ENCODE peak calls at places on chromosomes 2 and 18, in four cellular contexts. One of them, this sample, is unnamed.

GRCh38 chr2:118614856-118615255 is 232.6 kb downstream of the EN1 start:
- DNase-seq in upper lobe of left lung: no peak
- DNase-seq in thyroid gland: no peak
- DNase-seq in brain microvascular endothelial cell: peak
- DNase-seq in this sample: peak

GRCh38 chr2:191754103-191754502 is 76.2 kb downstream of the NABP1 start:
- DNase-seq in thyroid gland: no peak
- DNase-seq in brain microvascular endothelial cell: no peak
- DNase-seq in upper lobe of left lung: no peak
- DNase-seq in this sample: no peak

GRCh38 chr2:134194519-134194918 is 59.4 kb upstream of the MGAT5 start:
- DNase-seq in thyroid gland: no peak
- DNase-seq in brain microvascular endothelial cell: no peak
- DNase-seq in upper lobe of left lung: no peak
- DNase-seq in this sample: no peak

GRCh38 chr2:201149064-201149820 is 33.3 kb downstream of the CFLAR start:
- DNase-seq in upper lobe of left lung: no peak
- DNase-seq in brain microvascular endothelial cell: peak
- DNase-seq in thyroid gland: no peak
- DNase-seq in this sample: peak

GRCh38 chr2:136932700-136933099 is 167.4 kb downstream of the THSD7B start:
- DNase-seq in upper lobe of left lung: no peak
- DNase-seq in thyroid gland: no peak
- DNase-seq in brain microvascular endothelial cell: peak
- DNase-seq in this sample: peak

GRCh38 chr2:78999410-78999809 is 26.1 kb upstream of the REG3G start:
- DNase-seq in thyroid gland: no peak
- DNase-seq in upper lobe of left lung: no peak
- DNase-seq in brain microvascular endothelial cell: no peak
- DNase-seq in this sample: peak

GRCh38 chr2:41914936-41915335 is 132.9 kb upstream of the PKDCC start:
- DNase-seq in thyroid gland: no peak
- DNase-seq in brain microvascular endothelial cell: no peak
- DNase-seq in upper lobe of left lung: no peak
- DNase-seq in this sample: peak

GRCh38 chr18:11487390-11487789 is 122.0 kb upstream of the SLC35G4 start:
- DNase-seq in brain microvascular endothelial cell: no peak
- DNase-seq in upper lobe of left lung: no peak
- DNase-seq in thyroid gland: no peak
- DNase-seq in this sample: no peak

GRCh38 chr2:20444113-20444992 is 2.5 kb upstream of the RHOB start:
- DNase-seq in brain microvascular endothelial cell: peak
- DNase-seq in thyroid gland: peak
- DNase-seq in upper lobe of left lung: peak
- DNase-seq in this sample: peak

GRCh38 chr2:105885456-105885855 is 140.7 kb downstream of the NCK2 start:
- DNase-seq in thyroid gland: no peak
- DNase-seq in upper lobe of left lung: no peak
- DNase-seq in brain microvascular endothelial cell: no peak
- DNase-seq in this sample: no peak

GRCh38 chr2:134131681-134132486 is 122.0 kb upstream of the MGAT5 start:
- DNase-seq in brain microvascular endothelial cell: no peak
- DNase-seq in thyroid gland: no peak
- DNase-seq in upper lobe of left lung: no peak
- DNase-seq in this sample: no peak

GRCh38 chr2:67825476-67825875 is 237.3 kb downstream of the C1D start:
- DNase-seq in thyroid gland: no peak
- DNase-seq in brain microvascular endothelial cell: no peak
- DNase-seq in upper lobe of left lung: no peak
- DNase-seq in this sample: peak

GRCh38 chr2:15127876-15128275 is 433.3 kb downstream of the NBAS start:
- DNase-seq in brain microvascular endothelial cell: no peak
- DNase-seq in thyroid gland: no peak
- DNase-seq in upper lobe of left lung: no peak
- DNase-seq in this sample: no peak

GRCh38 chr18:45449761-45450227 is 165.5 kb upstream of the SLC14A2 start:
- DNase-seq in thyroid gland: peak
- DNase-seq in brain microvascular endothelial cell: peak
- DNase-seq in upper lobe of left lung: peak
- DNase-seq in this sample: peak

GRCh38 chr2:71596011-71596410 is 142.7 kb downstream of the DYSF start:
- DNase-seq in upper lobe of left lung: no peak
- DNase-seq in brain microvascular endothelial cell: no peak
- DNase-seq in thyroid gland: peak
- DNase-seq in this sample: no peak

GRCh38 chr2:203327582-203327917 is 644 bp upstream of the ABI2 start:
- DNase-seq in thyroid gland: no peak
- DNase-seq in upper lobe of left lung: no peak
- DNase-seq in brain microvascular endothelial cell: peak
- DNase-seq in this sample: no peak

GRCh38 chr18:77634495-77634894 is 384.8 kb downstream of the GALR1 start:
- DNase-seq in upper lobe of left lung: no peak
- DNase-seq in brain microvascular endothelial cell: no peak
- DNase-seq in thyroid gland: no peak
- DNase-seq in this sample: no peak

GRCh38 chr2:227376911-227377396 is 2.2 kb downstream of the TM4SF20 start:
- DNase-seq in thyroid gland: no peak
- DNase-seq in brain microvascular endothelial cell: no peak
- DNase-seq in upper lobe of left lung: no peak
- DNase-seq in this sample: peak

GRCh38 chr2:3610415-3610814 is 15.5 kb downstream of the COLEC11 start:
- DNase-seq in upper lobe of left lung: no peak
- DNase-seq in brain microvascular endothelial cell: no peak
- DNase-seq in thyroid gland: no peak
- DNase-seq in this sample: no peak

GRCh38 chr2:140947236-140947635 is 1183.6 kb downstream of the LRP1B start:
- DNase-seq in brain microvascular endothelial cell: no peak
- DNase-seq in thyroid gland: no peak
- DNase-seq in upper lobe of left lung: no peak
- DNase-seq in this sample: no peak

GRCh38 chr18:12420831-12421421 is 13.2 kb downstream of the PRELID3A start:
- DNase-seq in thyroid gland: no peak
- DNase-seq in upper lobe of left lung: no peak
- DNase-seq in brain microvascular endothelial cell: no peak
- DNase-seq in this sample: no peak

GRCh38 chr2:177604291-177605065 is 211.9 kb downstream of the AGPS start:
- DNase-seq in thyroid gland: no peak
- DNase-seq in upper lobe of left lung: no peak
- DNase-seq in brain microvascular endothelial cell: peak
- DNase-seq in this sample: peak

GRCh38 chr2:97698530-97698929 is 14.8 kb upstream of the ZAP70 start:
- DNase-seq in thyroid gland: no peak
- DNase-seq in upper lobe of left lung: no peak
- DNase-seq in brain microvascular endothelial cell: no peak
- DNase-seq in this sample: no peak

GRCh38 chr2:223916181-223916900 is 28.8 kb downstream of the WDFY1 start:
- DNase-seq in thyroid gland: no peak
- DNase-seq in brain microvascular endothelial cell: no peak
- DNase-seq in upper lobe of left lung: no peak
- DNase-seq in this sample: no peak

GRCh38 chr2:237299897-237300296 is 114.1 kb downstream of the COL6A3 start:
- DNase-seq in thyroid gland: peak
- DNase-seq in brain microvascular endothelial cell: peak
- DNase-seq in upper lobe of left lung: no peak
- DNase-seq in this sample: peak

GRCh38 chr2:216426166-216426777 is 14.0 kb downstream of the SMARCAL1 start:
- DNase-seq in thyroid gland: no peak
- DNase-seq in upper lobe of left lung: no peak
- DNase-seq in brain microvascular endothelial cell: no peak
- DNase-seq in this sample: peak

DNA sequence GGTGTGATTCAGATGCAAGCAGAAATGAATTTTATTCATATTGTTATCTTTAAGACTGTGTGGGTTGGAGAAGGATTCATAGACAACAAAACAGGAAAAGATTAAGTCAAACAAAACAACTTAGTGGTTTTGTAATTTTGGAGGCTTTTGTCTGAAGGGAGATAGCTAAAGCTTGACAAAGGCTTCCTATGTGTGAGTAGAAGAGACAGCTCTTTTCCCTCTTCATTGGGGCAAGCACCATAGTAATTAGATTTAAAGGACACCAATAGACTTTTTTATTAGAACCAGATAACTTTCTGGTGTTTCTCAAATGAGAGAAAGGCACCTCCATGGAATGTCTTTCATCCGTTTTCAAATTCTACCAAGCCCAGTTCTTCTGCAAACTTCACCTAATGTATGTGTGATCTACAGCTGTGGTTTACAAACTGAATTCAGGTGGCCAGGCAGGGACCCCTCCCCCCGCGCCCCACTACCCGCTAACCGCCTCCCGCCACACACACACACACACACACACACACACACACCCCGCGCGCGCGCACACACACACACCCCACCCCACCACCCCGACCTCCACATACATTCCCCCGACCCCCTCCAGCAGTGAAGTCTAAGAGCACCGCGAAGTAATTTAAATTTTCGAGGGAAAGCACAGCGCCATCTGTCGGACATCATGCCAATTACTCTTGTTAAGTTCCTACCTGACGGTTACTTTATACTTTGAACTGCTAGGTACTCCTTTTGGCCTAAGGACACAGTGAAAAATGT is 31.7 kb upstream of the PPP1R1C start:
- DNase-seq in brain microvascular endothelial cell: peak
- DNase-seq in thyroid gland: peak
- DNase-seq in upper lobe of left lung: peak
- DNase-seq in this sample: peak
- H3K4me3 ChIP-seq in brain microvascular endothelial cell: peak
- H3K4me3 ChIP-seq in thyroid gland: peak
- H3K4me3 ChIP-seq in upper lobe of left lung: peak
- H3K4me3 ChIP-seq in this sample: peak

GRCh38 chr18:36457683-36458082 is 160.2 kb downstream of the FHOD3 start:
- DNase-seq in thyroid gland: no peak
- DNase-seq in brain microvascular endothelial cell: no peak
- DNase-seq in upper lobe of left lung: no peak
- DNase-seq in this sample: no peak

GRCh38 chr18:36456622-36457021 is 159.1 kb downstream of the FHOD3 start:
- DNase-seq in upper lobe of left lung: no peak
- DNase-seq in thyroid gland: no peak
- DNase-seq in brain microvascular endothelial cell: no peak
- DNase-seq in this sample: no peak

GRCh38 chr18:36454258-36454657 is 156.7 kb downstream of the FHOD3 start:
- DNase-seq in brain microvascular endothelial cell: no peak
- DNase-seq in thyroid gland: no peak
- DNase-seq in upper lobe of left lung: no peak
- DNase-seq in this sample: no peak

GRCh38 chr18:36454848-36455458 is 157.4 kb downstream of the FHOD3 start:
- DNase-seq in upper lobe of left lung: no peak
- DNase-seq in brain microvascular endothelial cell: no peak
- DNase-seq in thyroid gland: no peak
- DNase-seq in this sample: no peak

GRCh38 chr18:36455931-36456330 is 158.4 kb downstream of the FHOD3 start:
- DNase-seq in thyroid gland: no peak
- DNase-seq in brain microvascular endothelial cell: no peak
- DNase-seq in upper lobe of left lung: no peak
- DNase-seq in this sample: no peak
- TF ChIP-seq CTCF in thyroid gland: no peak
- TF ChIP-seq CTCF in brain microvascular endothelial cell: peak
- TF ChIP-seq CTCF in upper lobe of left lung: no peak
- TF ChIP-seq CTCF in this sample: no peak

DNA sequence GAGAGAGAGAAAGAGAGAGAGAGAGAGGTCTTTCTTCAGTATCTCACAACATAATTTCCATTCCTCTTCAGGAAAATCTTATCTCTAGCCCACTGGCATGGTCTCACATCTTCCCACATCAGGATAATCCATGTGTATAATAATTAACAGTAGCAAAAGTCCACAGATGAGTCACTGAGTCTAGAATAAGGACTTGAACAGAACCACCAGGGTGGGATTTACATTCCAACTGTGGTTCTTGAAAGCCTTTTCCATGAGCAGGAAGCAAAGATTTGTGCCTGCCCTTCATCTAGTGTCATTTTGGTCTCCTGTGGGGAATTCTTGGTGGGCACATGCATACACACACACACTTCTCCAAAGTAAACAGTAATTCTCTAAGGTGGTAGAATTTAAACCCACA is 107.1 kb upstream of the TCF4 start:
- DNase-seq in brain microvascular endothelial cell: no peak
- DNase-seq in upper lobe of left lung: no peak
- DNase-seq in thyroid gland: no peak
- DNase-seq in this sample: no peak
- H3K4me3 ChIP-seq in brain microvascular endothelial cell: no peak
- H3K4me3 ChIP-seq in upper lobe of left lung: no peak
- H3K4me3 ChIP-seq in thyroid gland: no peak
- H3K4me3 ChIP-seq in this sample: no peak

GRCh38 chr2:101253013-101253712 is 477 bp downstream of the CNOT11 start:
- DNase-seq in upper lobe of left lung: peak
- DNase-seq in brain microvascular endothelial cell: peak
- DNase-seq in thyroid gland: peak
- DNase-seq in this sample: peak
- TF ChIP-seq CTCF in upper lobe of left lung: no peak
- TF ChIP-seq CTCF in brain microvascular endothelial cell: no peak
- TF ChIP-seq CTCF in thyroid gland: no peak
- TF ChIP-seq CTCF in this sample: no peak

DNA sequence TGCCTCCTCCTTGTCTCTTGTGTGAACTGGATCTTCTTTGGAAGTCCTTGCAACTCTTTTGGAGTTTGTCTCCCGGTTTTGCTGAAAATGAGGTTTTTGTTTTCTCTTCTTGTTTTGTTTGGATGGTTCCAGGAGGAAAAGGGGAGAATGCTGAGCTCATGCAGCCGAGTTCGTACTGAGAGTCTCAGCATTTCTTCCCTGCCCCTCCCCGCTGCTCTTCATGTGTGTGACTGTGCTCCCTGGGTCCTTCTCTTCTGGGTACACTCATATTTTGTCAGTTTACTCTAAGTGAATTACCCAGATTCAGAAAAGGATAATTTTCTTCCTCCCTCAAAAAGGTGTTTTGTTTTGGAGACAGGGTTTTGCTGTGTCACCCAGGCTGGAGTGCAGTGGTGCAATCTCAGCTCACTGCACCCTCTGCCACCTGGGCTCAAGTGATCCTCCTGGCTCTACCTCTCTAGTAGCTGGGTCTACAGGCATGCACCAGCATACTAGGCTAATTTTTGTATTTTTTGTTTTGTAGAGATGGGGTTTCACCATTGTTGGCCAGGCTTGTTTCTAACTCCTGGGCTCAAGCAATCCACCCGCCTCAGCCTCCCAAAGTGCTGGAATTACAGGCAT is 142.9 kb upstream of the IL1R2 start:
- DNase-seq in brain microvascular endothelial cell: no peak
- DNase-seq in thyroid gland: peak
- DNase-seq in upper lobe of left lung: no peak
- DNase-seq in this sample: no peak
- H3K4me3 ChIP-seq in brain microvascular endothelial cell: no peak
- H3K4me3 ChIP-seq in thyroid gland: no peak
- H3K4me3 ChIP-seq in upper lobe of left lung: no peak
- H3K4me3 ChIP-seq in this sample: no peak

GRCh38 chr18:27608174-27608573 is 423.1 kb upstream of the CHST9 start:
- DNase-seq in thyroid gland: no peak
- DNase-seq in upper lobe of left lung: no peak
- DNase-seq in brain microvascular endothelial cell: no peak
- DNase-seq in this sample: no peak

GRCh38 chr18:27609221-27609620 is 424.1 kb upstream of the CHST9 start:
- DNase-seq in thyroid gland: no peak
- DNase-seq in brain microvascular endothelial cell: peak
- DNase-seq in upper lobe of left lung: no peak
- DNase-seq in this sample: no peak

GRCh38 chr18:27606851-27607250 is 421.7 kb upstream of the CHST9 start:
- DNase-seq in brain microvascular endothelial cell: no peak
- DNase-seq in upper lobe of left lung: no peak
- DNase-seq in thyroid gland: no peak
- DNase-seq in this sample: no peak

GRCh38 chr18:27605107-27605834 is 420.2 kb upstream of the CHST9 start:
- DNase-seq in upper lobe of left lung: peak
- DNase-seq in brain microvascular endothelial cell: peak
- DNase-seq in thyroid gland: peak
- DNase-seq in this sample: peak

GRCh38 chr18:27608742-27609141 is 423.6 kb upstream of the CHST9 start:
- DNase-seq in thyroid gland: no peak
- DNase-seq in upper lobe of left lung: no peak
- DNase-seq in brain microvascular endothelial cell: peak
- DNase-seq in this sample: peak
- TF ChIP-seq CTCF in thyroid gland: no peak
- TF ChIP-seq CTCF in upper lobe of left lung: no peak
- TF ChIP-seq CTCF in brain microvascular endothelial cell: peak
- TF ChIP-seq CTCF in this sample: peak

This sample was measured in fibroblast of mammary gland.